ENCODE peak calls at places on chromosomes 4 and X, in six cellular contexts. V, Q, Y, S, C and K are unnamed samples.

GRCh38 chrX:5402461-5402860 is 826.2 kb downstream of the NLGN4X start:
- DNase-seq in V (no peak), Q (no peak), Y (no peak), S (no peak), C (no peak), K (no peak)

GRCh38 chr4:55554453-55555030 is 7.8 kb upstream of the CLOCK start:
- DNase-seq in V (no peak), Q (no peak), Y (no peak), S (no peak), C (peak), K (no peak)

GRCh38 chr4:37729649-37730004 is 43.5 kb upstream of the RELL1 start:
- DNase-seq in V (no peak), Q (no peak), Y (no peak), S (no peak), C (no peak), K (no peak)

GRCh38 chr4:153131478-153132069 is 72.7 kb upstream of the TRIM2 start:
- DNase-seq in V (no peak), Q (no peak), Y (no peak), S (no peak), C (no peak), K (no peak)

GRCh38 chr4:52780206-52780605 is 29.0 kb upstream of the ERVMER34-1 start:
- DNase-seq in V (no peak), Q (no peak), Y (no peak), S (no peak), C (peak), K (no peak)

GRCh38 chr4:7742807-7743158 is 196.9 kb downstream of the AFAP1 start:
- DNase-seq in V (no peak), Q (no peak), Y (no peak), S (no peak), C (no peak), K (no peak)

GRCh38 chr4:159600102-159600501 is 497.2 kb downstream of the RAPGEF2 start:
- DNase-seq in V (no peak), Q (no peak), Y (no peak), S (no peak), C (no peak), K (no peak)

GRCh38 chrX:68725966-68726365 is 78.5 kb downstream of the STARD8 start:
- DNase-seq in V (no peak), Q (no peak), Y (no peak), S (no peak), C (no peak), K (no peak)

GRCh38 chr4:174317531-174317930 is 33.8 kb downstream of the CEP44 start:
- DNase-seq in V (peak), Q (no peak), Y (no peak), S (no peak), C (no peak), K (no peak)

GRCh38 chr4:24885342-24885741 is 27.5 kb downstream of the CCDC149 start:
- DNase-seq in V (no peak), Q (no peak), Y (no peak), S (no peak), C (no peak), K (no peak)

GRCh38 chr4:66225539-66225938 is 555.2 kb upstream of the EPHA5 start:
- DNase-seq in V (no peak), Q (no peak), Y (no peak), S (no peak), C (no peak), K (no peak)